ENCODE peak calls at places on chromosomes 12 and 14, in ten cellular contexts. Q is naive B cell, Z is fibroblast of gingiva, A is HTR-8/SVneo, S is AG09309, L is MCF 10A, E is NCI-H510A treated with DMSO at 0.1 percent for 48 hours, U is progenitor cell of endocrine pancreas, D is AG04449, H is EH. C is an unnamed sample.

GRCh38 chr12:49137476-49137875 is 6.3 kb upstream of the TUBA1B start:
- DNase-seq in L (no peak), H (no peak), S (no peak), Q (no peak), D (no peak), E (no peak), U (no peak), A (no peak), Z (no peak), C (no peak)

GRCh38 chr14:74478996-74479635 is 14.0 kb downstream of the NPC2 start:
- DNase-seq in Z (no peak), H (peak), A (peak), L (peak), S (no peak), E (peak), D (no peak), U (no peak), Q (no peak), C (no peak)

GRCh38 chr14:71553779-71554178 is 378.4 kb upstream of the RGS6 start:
- DNase-seq in U (no peak), Z (no peak), H (no peak), L (no peak), Q (no peak), D (no peak), A (no peak), S (no peak), E (no peak), C (no peak)

GRCh38 chr12:11797317-11797913 is 147.9 kb downstream of the ETV6 start:
- DNase-seq in E (no peak), H (peak), L (peak), Q (no peak), D (peak), Z (peak), S (peak), A (no peak), U (no peak), C (peak)

GRCh38 chr12:85092814-85093370 is 56.7 kb downstream of the LRRIQ1 start:
- DNase-seq in Z (no peak), Q (no peak), H (no peak), L (no peak), U (no peak), D (no peak), A (no peak), S (no peak), E (no peak), C (no peak)

GRCh38 chr14:105531088-105531957 is 4.9 kb downstream of the TMEM121 start:
- DNase-seq in H (no peak), E (no peak), U (no peak), L (no peak), Z (no peak), A (no peak), D (no peak), S (no peak), Q (no peak), C (no peak)

GRCh38 chr14:36268957-36269734 is 51.3 kb downstream of the MBIP start:
- DNase-seq in U (no peak), D (no peak), Z (no peak), A (no peak), H (no peak), L (no peak), E (peak), Q (no peak), S (no peak), C (no peak)

GRCh38 chr12:52225752-52226151 is 7.3 kb upstream of the KRT7 start:
- DNase-seq in H (no peak), E (peak), U (no peak), A (no peak), Z (no peak), D (no peak), S (no peak), L (peak), Q (no peak), C (no peak)

GRCh38 chr12:107320031-107320928 is 226.9 kb upstream of the CRY1 start:
- DNase-seq in Q (no peak), E (peak), U (no peak), S (no peak), A (no peak), D (no peak), H (peak), Z (peak), L (peak), C (no peak)

GRCh38 chr14:92914087-92914656 is 8.8 kb upstream of the CHGA start:
- DNase-seq in L (peak), U (peak), Z (no peak), E (no peak), H (peak), A (no peak), S (no peak), Q (no peak), D (no peak), C (no peak)

GRCh38 chr14:96754162-96754844 is 42.9 kb upstream of the VRK1 start:
- DNase-seq in L (no peak), U (no peak), D (no peak), H (peak), S (no peak), E (no peak), A (no peak), Q (no peak), Z (no peak), C (no peak)

GRCh38 chr12:14605401-14605989 is 37.8 kb upstream of the PLBD1 start:
- DNase-seq in L (peak), E (peak), H (no peak), D (no peak), Z (no peak), A (no peak), S (no peak), Q (no peak), U (no peak), C (no peak)

GRCh38 chr14:54672181-54672580 is 105.3 kb downstream of the SAMD4A start:
- DNase-seq in S (no peak), D (no peak), Z (no peak), L (no peak), A (no peak), U (no peak), H (no peak), Q (no peak), E (no peak), C (no peak)

GRCh38 chr12:123485756-123486155 is 27.8 kb downstream of the SNRNP35 start:
- DNase-seq in Z (no peak), A (no peak), D (no peak), Q (no peak), S (no peak), E (no peak), U (no peak), L (no peak), H (no peak), C (no peak)

GRCh38 chr12:73383584-73384229 is 1111.5 kb downstream of the TRHDE start:
- DNase-seq in U (no peak), L (peak), S (no peak), A (no peak), Z (no peak), H (no peak), D (no peak), Q (no peak), E (peak), C (no peak)

GRCh38 chr14:92510972-92511371 is 2.6 kb upstream of the RIN3 start:
- DNase-seq in H (no peak), L (peak), S (no peak), E (no peak), Q (no peak), Z (no peak), A (no peak), D (no peak), U (no peak), C (no peak)

GRCh38 chr12:29270446-29270845 is 110.5 kb downstream of the ERGIC2 start:
- DNase-seq in Q (no peak), D (no peak), Z (no peak), S (no peak), L (no peak), A (no peak), E (no peak), H (no peak), U (no peak), C (no peak)

GRCh38 chr14:68458840-68459469 is 333.9 kb downstream of the ZFP36L1 start:
- DNase-seq in Q (no peak), A (peak), S (peak), E (peak), Z (peak), H (peak), U (no peak), L (peak), D (no peak), C (peak)

GRCh38 chr12:131131808-131132117 is 178.1 kb downstream of the ADGRD1 start:
- DNase-seq in A (no peak), D (no peak), Q (no peak), U (no peak), H (no peak), Z (no peak), L (no peak), E (no peak), S (no peak), C (no peak)

GRCh38 chr14:31934767-31935266 is 142.3 kb upstream of the ARHGAP5 start:
- DNase-seq in L (peak), U (no peak), D (no peak), S (no peak), A (peak), H (peak), E (peak), Z (peak), Q (no peak), C (no peak)

GRCh38 chr12:10641735-10642500 is 28.5 kb upstream of the MAGOHB start:
- DNase-seq in H (peak), S (no peak), U (no peak), D (no peak), Q (no peak), L (peak), A (peak), Z (peak), E (no peak), C (no peak)

GRCh38 chr12:132806857-132807256 is 21.8 kb downstream of the GOLGA3 start:
- DNase-seq in D (no peak), H (no peak), E (no peak), A (no peak), Z (no peak), L (no peak), Q (no peak), U (no peak), S (no peak), C (no peak)

GRCh38 chr12:14960548-14961465 is 594 bp downstream of the ARHGDIB start:
- DNase-seq in S (no peak), A (peak), U (no peak), E (no peak), Z (no peak), H (peak), L (peak), D (no peak), Q (no peak), C (no peak)

GRCh38 chr12:18864900-18865561 is 127.1 kb downstream of the CAPZA3 start:
- DNase-seq in Z (peak), E (no peak), H (peak), U (no peak), Q (no peak), A (no peak), S (peak), L (peak), D (no peak), C (peak)

GRCh38 chr12:62254967-62255366 is 5.2 kb upstream of the USP15 start:
- DNase-seq in D (no peak), H (no peak), Q (no peak), Z (no peak), A (no peak), E (no peak), L (no peak), S (no peak), U (no peak), C (no peak)

GRCh38 chr14:104135121-104135903 is 3.1 kb upstream of the KIF26A start:
- DNase-seq in H (no peak), Z (no peak), L (no peak), A (peak), Q (no peak), U (no peak), S (no peak), E (no peak), D (no peak), C (no peak)

GRCh38 chr14:58821421-58821820 is 183.7 kb downstream of the DACT1 start:
- DNase-seq in D (no peak), A (no peak), S (no peak), Q (no peak), U (no peak), H (no peak), E (no peak), Z (no peak), L (no peak), C (no peak)

GRCh38 chr12:77940011-77940423 is 109.3 kb downstream of the NAV3 start:
- DNase-seq in H (peak), A (peak), D (peak), Q (no peak), Z (peak), L (peak), S (peak), U (no peak), E (no peak), C (no peak)

GRCh38 chr12:68980476-68981212 is 47.7 kb upstream of the CPM start:
- DNase-seq in U (no peak), Z (no peak), Q (no peak), S (no peak), L (peak), A (no peak), H (no peak), D (no peak), E (no peak), C (no peak)

GRCh38 chr12:27367078-27367477 is 34.4 kb downstream of the BMAL2 start:
- DNase-seq in D (no peak), H (peak), E (no peak), Q (no peak), S (no peak), L (no peak), A (no peak), Z (no peak), U (no peak), C (no peak)

C was measured in gastrocnemius medialis.